ENCODE peak calls at places on chromosome 1, in five cellular contexts. T is SW480; I is stimulated activated CD4-positive, alpha-beta T cell treated with anti-CD3 and anti-CD28 coated beads, Interleukin-4, amount 100 ng/mL, for 48 hours; D is astrocyte; X is activated naive CD4-positive, alpha-beta T cell treated with anti-CD3 and anti-CD28 coated beads, Interleukin-2, amount 50 U/mL, for 16 hours. N is an unnamed sample.

GRCh38 chr1:35650416-35650815 is 9.1 kb upstream of the PSMB2 start:
- DNase-seq in T (no peak), I (no peak), D (no peak), X (no peak), N (no peak)

GRCh38 chr1:222387020-222387816 is 160.7 kb downstream of the HHIPL2 start:
- DNase-seq in T (peak), I (no peak), X (no peak), D (no peak), N (no peak)

GRCh38 chr1:92123868-92124267 is 43.7 kb downstream of the BTBD8 start:
- DNase-seq in I (no peak), T (no peak), X (no peak), D (no peak), N (no peak)

GRCh38 chr1:222171005-222171404 is 376.9 kb downstream of the HHIPL2 start:
- DNase-seq in T (peak), X (no peak), I (no peak), D (peak), N (no peak)

GRCh38 chr1:26038477-26038876 is 7.4 kb downstream of the SLC30A2 start:
- DNase-seq in I (no peak), T (no peak), X (no peak), D (no peak), N (no peak)

GRCh38 chr1:59640851-59641250 is 173.9 kb upstream of the HOOK1 start:
- DNase-seq in D (no peak), I (no peak), X (no peak), T (no peak), N (no peak)

GRCh38 chr1:212699839-212700596 is at the start of gene BATF3:
- DNase-seq in X (peak), I (peak), T (no peak), D (no peak), N (peak)

GRCh38 chr1:221887091-221887746 is 145.3 kb upstream of the DUSP10 start:
- DNase-seq in X (no peak), I (no peak), T (peak), D (peak), N (peak)

GRCh38 chr1:31529999-31530705 is 46.2 kb upstream of the TINAGL1 start:
- DNase-seq in I (no peak), T (no peak), D (peak), X (no peak), N (no peak)

GRCh38 chr1:7680791-7681165 is 90.3 kb upstream of the VAMP3 start:
- DNase-seq in D (no peak), I (no peak), T (no peak), X (peak), N (no peak)

GRCh38 chr1:13896932-13897331 is 196.9 kb downstream of the PRDM2 start:
- DNase-seq in X (no peak), T (no peak), I (no peak), D (no peak), N (no peak)

GRCh38 chr1:6104631-6105030 is 58.9 kb downstream of the KCNAB2 start:
- DNase-seq in X (peak), I (no peak), T (no peak), D (no peak), N (peak)

GRCh38 chr1:48472747-48473146 is 743 bp upstream of the SPATA6 start:
- DNase-seq in I (no peak), T (no peak), D (no peak), X (no peak), N (no peak)

GRCh38 chr1:202161151-202162048 is 998 bp upstream of the PTPN7 start:
- DNase-seq in T (no peak), I (no peak), D (no peak), X (no peak), N (no peak)

GRCh38 chr1:192133350-192133950 is 24.8 kb upstream of the RGS18 start:
- DNase-seq in T (no peak), I (no peak), D (peak), X (no peak), N (no peak)

GRCh38 chr1:45834689-45835088 is 31.3 kb downstream of the MAST2 start:
- DNase-seq in I (no peak), D (no peak), T (no peak), X (no peak), N (no peak)

GRCh38 chr1:176879784-176880620 is 284.5 kb downstream of the ASTN1 start:
- DNase-seq in X (no peak), I (no peak), T (no peak), D (no peak), N (no peak)

GRCh38 chr1:203178083-203178482 is 2.5 kb upstream of the MYBPH start:
- DNase-seq in I (no peak), T (peak), D (no peak), X (no peak), N (peak)

GRCh38 chr1:228081578-228082259 is 789 bp upstream of the ARF1 start:
- DNase-seq in D (no peak), I (no peak), T (no peak), X (no peak), N (peak)

GRCh38 chr1:151578941-151579340 is 32.9 kb upstream of the SNX27 start:
- DNase-seq in T (no peak), D (no peak), I (no peak), X (no peak), N (no peak)

GRCh38 chr1:205688681-205689080 is 8.4 kb upstream of the SLC45A3 start:
- DNase-seq in T (no peak), I (no peak), X (no peak), D (no peak), N (no peak)

GRCh38 chr1:183896466-183897026 is 91.6 kb downstream of the RGL1 start:
- DNase-seq in D (peak), I (no peak), T (no peak), X (no peak), N (no peak)

GRCh38 chr1:223147409-223147808 is 4.4 kb upstream of the TLR5 start:
- DNase-seq in T (no peak), D (no peak), I (no peak), X (no peak), N (no peak)

GRCh38 chr1:207763091-207763490 is 11.2 kb downstream of the CD46 start:
- DNase-seq in I (no peak), X (no peak), T (no peak), D (no peak), N (no peak)

GRCh38 chr1:8873506-8874229 is 4.8 kb downstream of the ENO1 start:
- DNase-seq in X (peak), T (peak), I (peak), D (peak), N (peak)

GRCh38 chr1:54543729-54544496 is 4.1 kb upstream of the ACOT11 start:
- DNase-seq in D (peak), T (no peak), X (no peak), I (no peak), N (no peak)